ENCODE peak calls at places on chromosomes 1 and 21, in nine cellular contexts. Q is NT2/D1; H is EH; D is cardiac fibroblast; I is NCI-H1105; B is pancreas; S is posterior vena cava; W is spleen; E is stimulated activated effector memory CD8-positive, alpha-beta T cell treated with anti-CD3 and anti-CD28 coated beads, Interleukin-12 subunit alpha, Interleukin-12 subunit beta, amount 100 ng/mL, for 72 hours. A is an unnamed sample.

GRCh38 chr1:248704556-248704955 is 2.0 kb upstream of the OR14I1 start:
- DNase-seq in Q (no peak), H (no peak), D (no peak), I (no peak), B (no peak), S (no peak), W (no peak), E (no peak), A (no peak)

GRCh38 chr21:18899261-18899660 is 495.7 kb upstream of the TMPRSS15 start:
- DNase-seq in Q (no peak), H (no peak), D (no peak), I (no peak), B (no peak), S (no peak), W (no peak), E (no peak), A (no peak)

GRCh38 chr1:28173151-28173979 is 3.1 kb downstream of the PTAFR start:
- DNase-seq in Q (no peak), H (peak), D (peak), I (no peak), B (no peak), S (peak), W (peak), E (no peak), A (no peak)

GRCh38 chr1:17293681-17294415 is 14.1 kb upstream of the PADI4 start:
- DNase-seq in Q (no peak), H (no peak), D (no peak), I (no peak), B (no peak), S (peak), W (peak), E (no peak), A (no peak)

GRCh38 chr1:51378871-51379270 is 48.5 kb upstream of the TTC39A start:
- DNase-seq in Q (no peak), H (no peak), D (no peak), I (no peak), B (no peak), S (no peak), W (no peak), E (no peak), A (no peak)

GRCh38 chr1:236103646-236104218 is 38.6 kb upstream of the GPR137B start:
- DNase-seq in Q (peak), H (peak), D (peak), I (peak), B (peak), S (no peak), W (no peak), E (peak), A (peak)

GRCh38 chr1:205766038-205766437 is 9.2 kb downstream of the RAB29 start:
- DNase-seq in Q (no peak), H (peak), D (peak), I (no peak), B (no peak), S (no peak), W (no peak), E (no peak), A (no peak)

GRCh38 chr21:26966978-26967913 is at the start of gene ADAMTS5:
- DNase-seq in Q (no peak), H (peak), D (peak), I (no peak), B (no peak), S (peak), W (peak), E (no peak), A (peak)

GRCh38 chr1:20371411-20371810 is 80.7 kb downstream of the VWA5B1 start:
- DNase-seq in Q (no peak), H (peak), D (peak), I (no peak), B (no peak), S (peak), W (peak), E (no peak), A (no peak)

GRCh38 chr1:8836228-8836627 is 18.8 kb upstream of the RERE start:
- DNase-seq in Q (no peak), H (peak), D (no peak), I (no peak), B (no peak), S (peak), W (no peak), E (no peak), A (no peak)

GRCh38 chr1:241250465-241250864 is 106.5 kb downstream of the RGS7 start:
- DNase-seq in Q (no peak), H (no peak), D (no peak), I (peak), B (no peak), S (no peak), W (no peak), E (no peak), A (no peak)

GRCh38 chr1:11145741-11146140 is 43.4 kb upstream of the ANGPTL7 start:
- DNase-seq in Q (no peak), H (no peak), D (no peak), I (no peak), B (no peak), S (no peak), W (no peak), E (no peak), A (peak)

GRCh38 chr1:235067396-235068154 is 61.1 kb downstream of the TOMM20 start:
- DNase-seq in Q (no peak), H (peak), D (peak), I (peak), B (peak), S (peak), W (no peak), E (no peak), A (no peak)

GRCh38 chr1:157774412-157774811 is 2.5 kb downstream of the FCRL2 start:
- DNase-seq in Q (no peak), H (no peak), D (no peak), I (no peak), B (no peak), S (no peak), W (no peak), E (no peak), A (no peak)

GRCh38 chr1:68717330-68717729 is 220.4 kb upstream of the DEPDC1 start:
- DNase-seq in Q (no peak), H (no peak), D (no peak), I (no peak), B (no peak), S (no peak), W (no peak), E (no peak), A (no peak)

GRCh38 chr1:3852711-3853498 is 4.1 kb downstream of the CEP104 start:
- DNase-seq in Q (no peak), H (no peak), D (no peak), I (no peak), B (no peak), S (no peak), W (no peak), E (no peak), A (no peak)

GRCh38 chr1:83626603-83627002 is 372.3 kb downstream of the TTLL7 start:
- DNase-seq in Q (no peak), H (no peak), D (no peak), I (no peak), B (peak), S (no peak), W (no peak), E (no peak), A (peak)

GRCh38 chr1:36516372-36517018 is 33.8 kb upstream of the CSF3R start:
- DNase-seq in Q (peak), H (peak), D (peak), I (peak), B (no peak), S (peak), W (peak), E (peak), A (peak)

GRCh38 chr1:212179394-212180076 is 105.7 kb upstream of the PPP2R5A start:
- DNase-seq in Q (no peak), H (peak), D (peak), I (no peak), B (no peak), S (no peak), W (no peak), E (no peak), A (no peak)

GRCh38 chr1:5962265-5963105 is 29.7 kb downstream of the NPHP4 start:
- DNase-seq in Q (no peak), H (no peak), D (no peak), I (no peak), B (no peak), S (peak), W (no peak), E (no peak), A (no peak)

GRCh38 chr1:111978695-111979094 is 10.8 kb downstream of the KCND3 start:
- DNase-seq in Q (no peak), H (no peak), D (no peak), I (no peak), B (no peak), S (no peak), W (no peak), E (no peak), A (no peak)

GRCh38 chr1:19179597-19180271 is 30.3 kb downstream of the UBR4 start:
- DNase-seq in Q (no peak), H (peak), D (peak), I (no peak), B (no peak), S (no peak), W (no peak), E (no peak), A (peak)

GRCh38 chr21:35037384-35038105 is 11.6 kb downstream of the RUNX1 start:
- DNase-seq in Q (no peak), H (no peak), D (no peak), I (no peak), B (no peak), S (no peak), W (no peak), E (no peak), A (no peak)

GRCh38 chr1:223031690-223032601 is 111.1 kb downstream of the TLR5 start:
- DNase-seq in Q (no peak), H (peak), D (peak), I (no peak), B (no peak), S (peak), W (no peak), E (no peak), A (no peak)

GRCh38 chr1:94125551-94126514 is 4.9 kb upstream of the ABCA4 start:
- DNase-seq in Q (no peak), H (no peak), D (no peak), I (no peak), B (no peak), S (no peak), W (no peak), E (no peak), A (no peak)

GRCh38 chr1:236083650-236084385 is 18.9 kb upstream of the NID1 start:
- DNase-seq in Q (no peak), H (peak), D (peak), I (no peak), B (no peak), S (no peak), W (no peak), E (no peak), A (no peak)

GRCh38 chr1:173453982-173454381 is 23.2 kb upstream of the PRDX6 start:
- DNase-seq in Q (no peak), H (peak), D (peak), I (no peak), B (no peak), S (no peak), W (no peak), E (no peak), A (no peak)

GRCh38 chr1:241837901-241838300 is 10.1 kb upstream of the EXO1 start:
- DNase-seq in Q (no peak), H (peak), D (peak), I (no peak), B (no peak), S (no peak), W (no peak), E (no peak), A (no peak)

GRCh38 chr1:230778916-230779590 is 31.9 kb downstream of the CAPN9 start:
- DNase-seq in Q (no peak), H (peak), D (peak), I (no peak), B (no peak), S (no peak), W (no peak), E (no peak), A (no peak)

GRCh38 chr21:41631564-41632461 is 123.9 kb upstream of the TMPRSS2 start:
- DNase-seq in Q (no peak), H (peak), D (peak), I (peak), B (peak), S (peak), W (no peak), E (no peak), A (no peak)

GRCh38 chr1:93605812-93606512 is 75.7 kb downstream of the BCAR3 start:
- DNase-seq in Q (no peak), H (peak), D (peak), I (no peak), B (no peak), S (no peak), W (no peak), E (no peak), A (no peak)

GRCh38 chr1:205629751-205630150 is 2.1 kb downstream of the ELK4 start:
- DNase-seq in Q (no peak), H (no peak), D (no peak), I (no peak), B (no peak), S (no peak), W (no peak), E (no peak), A (no peak)

GRCh38 chr1:245436407-245436806 is 281.6 kb downstream of the KIF26B start:
- DNase-seq in Q (no peak), H (no peak), D (no peak), I (no peak), B (no peak), S (no peak), W (no peak), E (no peak), A (no peak)

GRCh38 chr1:94899756-94900155 is 27.2 kb downstream of the CNN3 start:
- DNase-seq in Q (no peak), H (peak), D (no peak), I (no peak), B (no peak), S (no peak), W (no peak), E (no peak), A (no peak)